ENCODE peak calls at places on chromosomes 1 and 21, in seven cellular contexts. D, Q, B, M, L, J and G are unnamed samples.

GRCh38 chr1:204410764-204411450 is 710 bp downstream of the PPP1R15B start:
- DNase-seq in D (no peak), Q (no peak), B (no peak), M (no peak), L (peak; percentile 55), J (peak; percentile 53), G (peak; percentile 67)

GRCh38 chr21:45478115-45478801 is 64.0 kb downstream of the SLC19A1 start:
- DNase-seq in D (peak; percentile 48), Q (peak; percentile 12), B (no peak), M (peak; percentile 92), L (peak; percentile 92), J (peak; percentile 90), G (peak; percentile 65)

GRCh38 chr1:25831569-25832196 is 11.9 kb downstream of the MTFR1L start:
- DNase-seq in D (no peak), Q (no peak), B (no peak), M (no peak), L (no peak), J (no peak), G (no peak)

GRCh38 chr1:79325705-79326104 is 319.2 kb upstream of the ADGRL4 start:
- DNase-seq in D (no peak), Q (no peak), B (no peak), M (no peak), L (no peak), J (no peak), G (no peak)

GRCh38 chr1:53622531-53622930 is 116.4 kb downstream of the GLIS1 start:
- DNase-seq in D (no peak), Q (no peak), B (no peak), M (no peak), L (no peak), J (peak; percentile 44), G (no peak)

GRCh38 chr1:233448290-233448689 is 120.8 kb downstream of the MAP3K21 start:
- DNase-seq in D (no peak), Q (no peak), B (no peak), M (no peak), L (peak; percentile 67), J (no peak), G (no peak)

GRCh38 chr1:18549896-18550295 is 69.2 kb downstream of the KLHDC7A start:
- DNase-seq in D (no peak), Q (no peak), B (no peak), M (no peak), L (no peak), J (no peak), G (no peak)

GRCh38 chr21:44867999-44868700 is 5.3 kb downstream of the PTTG1IP start:
- DNase-seq in D (no peak), Q (no peak), B (no peak), M (no peak), L (no peak), J (no peak), G (no peak)

GRCh38 chr1:91036894-91037829 is 15.3 kb upstream of the ZNF644 start:
- DNase-seq in D (peak; percentile 86), Q (no peak), B (no peak), M (no peak), L (no peak), J (no peak), G (no peak)

GRCh38 chr1:52748119-52748518 is 21.9 kb downstream of the ZYG11B start:
- DNase-seq in D (no peak), Q (no peak), B (no peak), M (no peak), L (no peak), J (no peak), G (no peak)

GRCh38 chr1:161115132-161115711 is 2.6 kb downstream of the PFDN2 start:
- DNase-seq in D (peak; percentile 32), Q (peak; percentile 95), B (no peak), M (no peak), L (no peak), J (no peak), G (peak; percentile 79)

GRCh38 chr1:167650266-167651160 is 20.5 kb downstream of the RCSD1 start:
- DNase-seq in D (no peak), Q (no peak), B (no peak), M (no peak), L (no peak), J (no peak), G (no peak)

GRCh38 chr21:10521091-10521598 is at the start of gene TPTE:
- DNase-seq in D (no peak), Q (no peak), B (no peak), M (no peak), L (peak; percentile 6), J (no peak), G (no peak)

GRCh38 chr1:93963585-93963984 is 54.4 kb upstream of the GCLM start:
- DNase-seq in D (peak; percentile 54), Q (no peak), B (no peak), M (no peak), L (no peak), J (no peak), G (no peak)

GRCh38 chr1:155976062-155976912 is 2.1 kb downstream of the ARHGEF2 start:
- DNase-seq in D (no peak), Q (no peak), B (no peak), M (peak; percentile 67), L (peak; percentile 61), J (peak; percentile 50), G (no peak)

DNA sequence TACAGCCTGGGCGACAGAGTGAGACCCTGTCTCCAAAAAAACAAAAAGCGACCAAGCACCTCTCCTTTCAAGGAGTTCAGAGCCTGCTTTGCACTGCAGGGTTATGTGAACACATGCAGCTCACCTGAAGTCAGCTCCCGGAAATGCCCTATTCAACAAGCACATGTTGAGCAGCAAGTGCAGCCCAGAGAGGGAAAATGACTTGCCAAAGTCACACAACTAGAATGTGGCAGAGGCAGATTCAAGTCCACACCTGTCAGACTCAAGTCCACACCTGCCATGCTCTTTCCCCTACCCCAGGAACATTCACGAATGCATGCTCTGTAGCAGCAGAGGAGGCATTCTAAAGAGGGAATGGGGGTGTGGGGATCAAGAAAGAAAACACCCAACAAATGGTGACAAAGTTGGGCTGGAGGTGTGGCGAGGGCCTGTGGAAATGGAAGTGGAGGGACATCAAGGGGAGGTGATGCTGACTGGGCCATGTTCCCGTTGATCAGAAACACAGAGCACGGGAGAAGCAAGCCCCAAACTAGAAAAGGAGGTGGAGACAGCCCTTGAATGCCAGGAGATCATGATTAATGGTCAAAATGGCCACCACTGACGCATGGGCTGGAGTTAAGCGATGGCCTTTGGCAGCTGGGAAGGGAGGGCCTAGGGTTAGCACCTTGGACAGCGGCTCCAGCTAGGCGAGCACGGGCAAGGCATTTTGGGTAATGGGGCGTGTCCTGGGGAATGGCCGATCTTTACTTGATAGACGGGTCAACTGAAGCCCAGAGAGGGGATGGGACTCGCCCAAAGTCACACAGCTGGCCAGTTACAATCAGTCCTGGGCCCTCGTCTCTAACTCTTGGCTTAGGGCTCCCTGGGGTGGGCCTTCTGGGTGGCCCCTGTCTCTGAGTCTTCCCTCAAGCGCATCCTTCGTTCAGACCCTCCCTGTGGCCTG is 21.5 kb downstream of the RAP1GAP start:
- DNase-seq in D (no peak), Q (peak; percentile 67), B (no peak), M (peak; percentile 88), L (no peak), J (peak; percentile 95), G (peak; percentile 53)
- TF ChIP-seq MAX in D (no peak), Q (no peak), B (peak; percentile 18), M (peak; percentile 96), L (no peak), J (peak; percentile 89), G (peak; percentile 26)

GRCh38 chr1:19613075-19613748 is 30.9 kb upstream of the NBL1 start:
- DNase-seq in D (no peak), Q (no peak), B (no peak), M (no peak), L (no peak), J (no peak), G (no peak)
- TF ChIP-seq POLR2AphosphoS5 in D (no peak), Q (no peak), B (no peak), M (no peak), L (no peak), J (no peak), G (no peak)

GRCh38 chr1:22444856-22445255 is 6.8 kb upstream of the ZBTB40 start:
- DNase-seq in D (no peak), Q (no peak), B (no peak), M (no peak), L (no peak), J (no peak), G (no peak)

GRCh38 chr1:22442212-22442894 is 9.3 kb upstream of the ZBTB40 start:
- DNase-seq in D (no peak), Q (no peak), B (no peak), M (no peak), L (no peak), J (no peak), G (no peak)

GRCh38 chr1:22447581-22448215 is 4.0 kb upstream of the ZBTB40 start:
- DNase-seq in D (no peak), Q (no peak), B (no peak), M (no peak), L (peak; percentile 50), J (no peak), G (no peak)

GRCh38 chr1:22440582-22440981 is 11.1 kb upstream of the ZBTB40 start:
- DNase-seq in D (no peak), Q (no peak), B (no peak), M (no peak), L (no peak), J (no peak), G (no peak)

GRCh38 chr1:22443332-22443731 is 8.3 kb upstream of the ZBTB40 start:
- DNase-seq in D (no peak), Q (no peak), B (no peak), M (no peak), L (no peak), J (no peak), G (no peak)
- H3K27ac ChIP-seq in D (no peak overlapping the region), Q (no peak overlapping the region), B (no peak overlapping the region), M (no peak overlapping the region), L (no peak overlapping the region), J (no peak overlapping the region), G (no peak overlapping the region)

GRCh38 chr1:164519426-164519825 is 39.6 kb upstream of the PBX1 start:
- DNase-seq in D (no peak), Q (no peak), B (no peak), M (no peak), L (no peak), J (no peak), G (no peak)

GRCh38 chr1:164515221-164515620 is 43.8 kb upstream of the PBX1 start:
- DNase-seq in D (no peak), Q (no peak), B (no peak), M (no peak), L (no peak), J (no peak), G (no peak)

GRCh38 chr1:164524810-164525209 is 34.2 kb upstream of the PBX1 start:
- DNase-seq in D (no peak), Q (no peak), B (no peak), M (no peak), L (no peak), J (no peak), G (no peak)

GRCh38 chr1:164515932-164516331 is 43.1 kb upstream of the PBX1 start:
- DNase-seq in D (no peak), Q (no peak), B (no peak), M (no peak), L (peak; percentile 3), J (no peak), G (no peak)

DNA sequence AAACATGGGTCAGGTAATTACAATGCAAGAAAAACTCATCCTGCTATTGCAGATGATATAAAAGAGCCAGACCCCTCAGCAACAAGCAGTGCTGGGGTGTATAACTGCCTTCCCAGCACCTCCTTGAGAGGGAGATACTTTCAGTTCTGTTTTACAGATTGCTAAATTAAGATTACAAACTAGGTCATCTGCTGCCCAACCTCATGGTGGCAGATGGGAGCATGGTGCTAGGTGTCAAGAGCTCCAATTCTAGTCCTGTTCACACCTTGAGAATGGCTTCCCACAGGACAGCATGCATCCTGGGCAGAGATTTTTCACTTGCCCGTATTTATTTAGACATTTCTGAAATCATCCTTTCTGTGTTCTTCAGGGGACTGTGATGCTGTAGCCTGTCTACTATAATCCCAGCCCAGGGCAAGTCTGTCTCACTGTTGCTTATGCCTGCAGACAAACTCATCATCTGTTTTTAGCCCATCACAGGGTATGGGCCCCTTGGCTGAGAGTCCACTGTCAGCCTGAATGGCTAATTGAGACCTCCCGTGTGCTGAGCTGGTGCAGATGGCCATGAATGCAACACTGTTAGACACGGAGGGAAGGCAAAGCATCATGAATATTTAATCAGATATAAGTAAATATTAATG is 40.2 kb upstream of the PBX1 start:
- DNase-seq in D (no peak), Q (no peak), B (no peak), M (no peak), L (no peak), J (no peak), G (no peak)
- TF ChIP-seq MAX in D (no peak), Q (peak; percentile 61), B (no peak), M (no peak), L (no peak), J (peak; percentile 48), G (no peak)